ENCODE peak calls at places on chromosomes 7 and 10, in seven cellular contexts. N is GM12878, X is IMR-90, E is H1, Q is HCT116, O is HepG2, A is K562. F is an unnamed sample.

GRCh38 chr7:47669178-47669878 is 87.4 kb upstream of the TNS3 start:
- DNase-seq in N (peak; percentile 90), X (peak; percentile 96), E (no peak), Q (no peak), O (peak; percentile 37), A (no peak), F (no peak)

GRCh38 chr10:1369197-1369596 is 313.0 kb downstream of the WDR37 start:
- DNase-seq in N (no peak), X (no peak), E (peak; percentile 49), Q (no peak), O (no peak), A (no peak), F (no peak)

GRCh38 chr10:28479366-28479765 is 53.6 kb upstream of the WAC start:
- DNase-seq in N (no peak), X (no peak), E (no peak), Q (no peak), O (no peak), A (peak; percentile 24), F (no peak)

GRCh38 chr7:12716722-12717121 is 29.3 kb downstream of the ARL4A start:
- DNase-seq in N (no peak), X (no peak), E (no peak), Q (no peak), O (no peak), A (no peak), F (no peak)

GRCh38 chr7:1106783-1107421 is 19.0 kb downstream of the GPER1 start:
- DNase-seq in N (no peak), X (no peak), E (no peak), Q (no peak), O (no peak), A (no peak), F (no peak)

GRCh38 chr10:623477-624311 is 65.8 kb downstream of the DIP2C start:
- DNase-seq in N (no peak), X (no peak), E (no peak), Q (no peak), O (no peak), A (no peak), F (no peak)

GRCh38 chr10:110206988-110207804 is at the start of gene MXI1:
- DNase-seq in N (no peak), X (peak; percentile 82), E (peak; percentile 78), Q (peak; percentile 85), O (peak; percentile 44), A (peak; percentile 64), F (peak; percentile 72)

GRCh38 chr10:123250640-123251039 is 96.4 kb downstream of the BUB3 start:
- DNase-seq in N (no peak), X (no peak), E (no peak), Q (no peak), O (no peak), A (no peak), F (no peak)

GRCh38 chr10:100623541-100623940 is 87.8 kb downstream of the HIF1AN start:
- DNase-seq in N (no peak), X (no peak), E (no peak), Q (no peak), O (no peak), A (no peak), F (no peak)

GRCh38 chr10:34477229-34477628 is 337.9 kb downstream of the PARD3 start:
- DNase-seq in N (no peak), X (no peak), E (no peak), Q (no peak), O (no peak), A (no peak), F (no peak)

GRCh38 chr7:69166979-69167516 is 431.2 kb upstream of the AUTS2 start:
- DNase-seq in N (no peak), X (no peak), E (peak; percentile 46), Q (no peak), O (no peak), A (no peak), F (no peak)

GRCh38 chr7:40983106-40983505 is 719.8 kb downstream of the INHBA start:
- DNase-seq in N (no peak), X (no peak), E (no peak), Q (no peak), O (no peak), A (no peak), F (no peak)

GRCh38 chr7:90995996-90996395 is 268.2 kb upstream of the FZD1 start:
- DNase-seq in N (no peak), X (no peak), E (no peak), Q (no peak), O (no peak), A (no peak), F (no peak)

GRCh38 chr10:95467162-95467599 is 94.0 kb downstream of the SORBS1 start:
- DNase-seq in N (no peak), X (no peak), E (peak; percentile 65), Q (peak; percentile 37), O (peak; percentile 83), A (peak; percentile 50), F (peak; percentile 81)

GRCh38 chr7:81232084-81232799 is 313.4 kb upstream of the SEMA3C start:
- DNase-seq in N (no peak), X (no peak), E (no peak), Q (no peak), O (no peak), A (no peak), F (no peak)

GRCh38 chr7:48052748-48053147 is 17.4 kb downstream of the C7orf57 start:
- DNase-seq in N (no peak), X (peak; percentile 82), E (no peak), Q (peak; percentile 60), O (no peak), A (no peak), F (no peak)

DNA sequence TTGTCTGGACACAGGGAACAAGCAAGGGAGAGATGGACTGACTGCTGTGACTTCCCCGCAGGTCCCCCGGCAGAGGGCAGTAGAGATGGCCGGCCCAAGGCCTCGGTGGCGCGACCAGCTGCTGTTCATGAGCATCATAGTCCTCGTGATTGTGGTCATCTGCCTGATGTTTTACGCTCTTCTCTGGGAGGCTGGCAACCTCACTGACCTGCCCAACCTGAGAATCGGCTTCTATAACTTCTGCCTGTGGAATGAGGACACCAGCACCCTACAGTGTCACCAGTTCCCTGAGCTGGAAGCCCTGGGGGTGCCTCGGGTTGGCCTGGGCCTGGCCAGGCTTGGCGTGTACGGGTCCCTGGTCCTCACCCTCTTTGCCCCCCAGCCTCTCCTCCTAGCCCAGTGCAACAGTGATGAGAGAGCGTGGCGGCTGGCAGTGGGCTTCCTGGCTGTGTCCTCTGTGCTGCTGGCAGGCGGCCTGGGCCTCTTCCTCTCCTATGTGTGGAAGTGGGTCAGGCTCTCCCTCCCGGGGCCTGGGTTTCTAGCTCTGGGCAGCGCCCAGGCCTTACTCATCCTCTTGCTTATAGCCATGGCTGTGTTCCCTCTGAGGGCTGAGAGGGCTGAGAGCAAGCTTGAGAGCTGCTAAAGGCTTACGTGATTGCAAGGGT is 6.0 kb downstream of the CYREN start:
- DNase-seq in N (no peak), X (no peak), E (no peak), Q (no peak), O (no peak), A (no peak), F (no peak)
- TF ChIP-seq POLR2A in N (peak; percentile 73), X (no peak), E (no peak), Q (no peak), O (peak; percentile 44), A (peak; percentile 63), F (no peak)

GRCh38 chr7:127876393-127876792 is 154.8 kb downstream of the LRRC4 start:
- DNase-seq in N (no peak), X (peak; percentile 75), E (no peak), Q (no peak), O (no peak), A (no peak), F (no peak)

GRCh38 chr7:127874951-127875608 is 156.2 kb downstream of the LRRC4 start:
- DNase-seq in N (no peak), X (peak; percentile 47), E (no peak), Q (no peak), O (no peak), A (no peak), F (no peak)

GRCh38 chr7:127872122-127872521 is 159.1 kb downstream of the LRRC4 start:
- DNase-seq in N (no peak), X (no peak), E (no peak), Q (no peak), O (no peak), A (no peak), F (no peak)

GRCh38 chr7:127873151-127873550 is 158.1 kb downstream of the LRRC4 start:
- DNase-seq in N (no peak), X (no peak), E (no peak), Q (no peak), O (no peak), A (no peak), F (no peak)

GRCh38 chr7:127874049-127874636 is 157.1 kb downstream of the LRRC4 start:
- DNase-seq in N (no peak), X (no peak), E (no peak), Q (no peak), O (no peak), A (no peak), F (no peak)
- H4K20me1 ChIP-seq in N (no peaks in the 10 kb centered on the region), X (peaks cover 54% of the 10 kb centered on the region), E (peaks cover 2% of the 10 kb centered on the region), Q (peaks cover 14% of the 10 kb centered on the region), O (no peaks in the 10 kb centered on the region), A (peaks cover 3% of the 10 kb centered on the region), F (peaks cover 8% of the 10 kb centered on the region)

GRCh38 chr7:105935250-105935649 is 27.8 kb upstream of the CDHR3 start:
- DNase-seq in N (no peak), X (no peak), E (no peak), Q (no peak), O (no peak), A (no peak), F (no peak)

GRCh38 chr7:105931179-105931578 is 31.9 kb upstream of the CDHR3 start:
- DNase-seq in N (no peak), X (no peak), E (no peak), Q (no peak), O (no peak), A (no peak), F (no peak)

GRCh38 chr7:105934577-105935185 is 28.4 kb upstream of the CDHR3 start:
- DNase-seq in N (no peak), X (peak; percentile 47), E (no peak), Q (peak; percentile 7), O (peak; percentile 64), A (no peak), F (no peak)

GRCh38 chr7:105937411-105937810 is 25.7 kb upstream of the CDHR3 start:
- DNase-seq in N (no peak), X (no peak), E (no peak), Q (no peak), O (no peak), A (no peak), F (no peak)

DNA sequence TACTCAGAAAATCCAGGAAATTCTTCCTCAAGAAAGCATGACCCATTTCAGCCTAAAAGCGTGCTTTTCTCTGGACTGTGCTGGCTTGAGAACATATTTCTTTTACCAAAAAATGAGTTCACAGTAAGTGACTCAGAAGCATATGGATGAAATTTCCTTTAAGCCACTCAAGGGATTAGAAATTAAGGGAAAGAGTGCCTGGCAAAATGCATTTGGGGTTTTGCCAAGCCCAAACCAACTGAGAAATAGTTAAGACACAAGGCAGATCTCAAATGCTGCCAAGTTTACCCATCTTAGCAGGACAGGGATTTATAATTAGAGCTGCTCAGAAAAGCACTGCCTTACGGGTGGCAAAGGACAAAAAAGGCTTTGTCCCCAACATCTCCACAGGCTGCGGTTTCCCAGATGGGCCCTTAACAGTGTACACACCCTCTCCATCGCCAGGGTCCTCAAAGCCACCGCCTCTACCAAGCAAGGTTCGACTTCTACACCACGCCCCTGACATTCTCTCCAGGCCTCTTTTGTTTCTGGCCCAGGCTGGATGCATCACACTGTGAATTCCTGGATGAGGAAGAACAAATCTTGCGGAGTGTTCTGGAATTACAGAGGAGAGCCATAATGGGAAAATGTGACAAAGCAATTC is 30.1 kb upstream of the CDHR3 start:
- DNase-seq in N (no peak), X (peak; percentile 67), E (no peak), Q (no peak), O (no peak), A (no peak), F (no peak)
- H3K4me2 ChIP-seq in N (no peak overlapping the region), X (no peak overlapping the region), E (no peak overlapping the region), Q (no peak overlapping the region), O (no peak overlapping the region), A (no peak overlapping the region), F (no peak overlapping the region)

GRCh38 chr10:72328045-72328828 is 26.5 kb downstream of the DNAJB12 start:
- DNase-seq in N (no peak), X (peak; percentile 57), E (peak; percentile 84), Q (no peak), O (peak; percentile 71), A (peak; percentile 78), F (peak; percentile 72)
- TF ChIP-seq POLR2A in N (no peak), X (no peak), E (no peak), Q (peak; percentile 96), O (no peak), A (no peak), F (no peak)

F was measured in endothelial cell of umbilical vein.